ENCODE peak calls at places on chromosome 17, in four cellular contexts. A is HFF-Myc, J is fibroblast of mammary gland, C is hepatocyte. Z is an unnamed sample.

GRCh38 chr17:75084039-75084660 is 3.6 kb upstream of the SLC16A5 start:
- DNase-seq in A (no peak), J (no peak), C (peak; percentile 67), Z (no peak)

GRCh38 chr17:79915850-79916430 is 76.7 kb upstream of the CBX4 start:
- DNase-seq in A (no peak), J (peak; percentile 45), C (peak; percentile 91), Z (peak; percentile 41)

GRCh38 chr17:29158515-29159275 is 21.5 kb downstream of the MYO18A start:
- DNase-seq in A (no peak), J (no peak), C (peak; percentile 48), Z (no peak)

GRCh38 chr17:29962656-29963055 is 21.2 kb downstream of the EFCAB5 start:
- DNase-seq in A (no peak), J (peak; percentile 25), C (no peak), Z (no peak)

GRCh38 chr17:40340880-40341807 is 23.4 kb downstream of the GJD3 start:
- DNase-seq in A (no peak), J (peak; percentile 58), C (peak; percentile 94), Z (peak; percentile 88)

GRCh38 chr17:32318071-32318470 is 23.9 kb downstream of the C17orf75 start:
- DNase-seq in A (no peak), J (no peak), C (no peak), Z (no peak)

GRCh38 chr17:41665566-41666335 is 22.9 kb upstream of the EIF1 start:
- DNase-seq in A (peak; percentile 55), J (peak; percentile 76), C (peak; percentile 95), Z (peak; percentile 93)

GRCh38 chr17:27807567-27808470 is 7.5 kb upstream of the NOS2 start:
- DNase-seq in A (no peak), J (no peak), C (peak; percentile 55), Z (peak; percentile 93)

DNA sequence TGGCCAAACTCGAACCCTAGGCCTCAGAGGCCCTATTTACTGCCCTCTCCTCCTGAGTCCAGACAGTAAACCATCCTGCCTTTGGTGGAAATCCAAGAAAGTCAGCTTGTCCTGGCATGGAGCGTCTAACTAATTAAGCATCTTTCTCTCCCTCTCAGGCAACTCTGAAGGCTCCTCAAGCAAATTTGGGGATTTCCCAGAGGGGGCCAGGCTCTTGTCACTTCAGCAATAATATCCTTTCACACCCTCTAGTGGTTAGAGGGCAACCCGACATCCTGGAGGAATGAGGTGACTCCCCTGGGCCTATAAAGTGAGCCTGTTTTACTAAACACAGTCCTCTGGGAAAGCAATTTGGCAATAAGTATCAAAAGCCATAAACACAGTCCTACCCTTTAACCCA is 60.4 kb downstream of the NOG start:
- DNase-seq in A (peak; percentile 45), J (peak; percentile 33), C (peak; percentile 56), Z (peak; percentile 77)
- TF ChIP-seq CTCF in A (peak; percentile 76), J (peak; percentile 41), C (peak; percentile 49), Z (peak; percentile 58)

GRCh38 chr17:63997341-63998048 is 656 bp upstream of the PRR29 start:
- DNase-seq in A (no peak), J (no peak), C (no peak), Z (no peak)
- H3K4me3 ChIP-seq in A (peak overlapping the region; percentile 37), J (no peak overlapping the region), C (peak overlapping the region; percentile 77), Z (peak overlapping the region; percentile 77)

GRCh38 chr17:55069983-55070529 is 101.5 kb downstream of the STXBP4 start:
- DNase-seq in A (no peak), J (no peak), C (no peak), Z (no peak)

GRCh38 chr17:55068862-55069771 is 100.6 kb downstream of the STXBP4 start:
- DNase-seq in A (no peak), J (no peak), C (no peak), Z (no peak)

GRCh38 chr17:55067697-55068439 is 99.3 kb downstream of the STXBP4 start:
- DNase-seq in A (no peak), J (peak; percentile 59), C (no peak), Z (no peak)

GRCh38 chr17:55072910-55073309 is 104.3 kb downstream of the STXBP4 start:
- DNase-seq in A (no peak), J (no peak), C (no peak), Z (peak; percentile 47)
- TF ChIP-seq CTCF in A (no peak), J (no peak), C (no peak), Z (no peak)

GRCh38 chr17:8788998-8789397 is 10.2 kb downstream of the MFSD6L start:
- DNase-seq in A (no peak), J (no peak), C (peak; percentile 37), Z (no peak)
- H3K4me3 ChIP-seq in A (no peak overlapping the region), J (no peak overlapping the region), C (no peak overlapping the region), Z (no peak overlapping the region)

GRCh38 chr17:17816831-17817551 is 19.8 kb downstream of the SREBF1 start:
- DNase-seq in A (no peak), J (no peak), C (no peak), Z (no peak)
- TF ChIP-seq CTCF in A (no peak), J (no peak), C (no peak), Z (no peak)

GRCh38 chr17:49907279-49907678 is 59.4 kb upstream of the TAC4 start:
- DNase-seq in A (no peak), J (no peak), C (no peak), Z (no peak)
- H3K4me3 ChIP-seq in A (no peak overlapping the region), J (no peak overlapping the region), C (no peak overlapping the region), Z (no peak overlapping the region)

DNA sequence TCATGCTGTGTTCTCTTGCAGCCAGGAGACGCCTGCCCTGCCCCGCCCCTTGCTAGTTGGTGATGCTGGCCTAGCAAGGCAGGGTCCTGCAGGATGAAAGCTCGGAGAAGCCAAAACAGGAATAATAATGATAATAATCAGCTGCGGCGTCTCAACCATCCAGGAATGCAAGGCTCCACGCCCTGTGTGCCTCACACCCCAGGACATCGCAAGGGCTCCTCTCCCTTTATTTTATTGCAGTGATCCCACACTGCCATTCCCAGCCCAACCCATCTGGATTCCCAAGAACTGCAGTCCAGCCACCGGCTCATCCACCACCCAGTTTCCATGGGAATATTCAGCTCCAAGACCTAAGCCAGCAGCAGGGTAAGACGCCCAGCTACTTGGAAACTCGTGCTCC is 21.0 kb upstream of the ZNF652 start:
- DNase-seq in A (no peak), J (no peak), C (no peak), Z (no peak)
- TF ChIP-seq CTCF in A (no peak), J (no peak), C (no peak), Z (no peak)

GRCh38 chr17:55760643-55761355 is 9.9 kb downstream of the PCTP start:
- DNase-seq in A (no peak), J (no peak), C (no peak), Z (no peak)

GRCh38 chr17:55765472-55765871 is 14.6 kb downstream of the PCTP start:
- DNase-seq in A (no peak), J (no peak), C (no peak), Z (no peak)

GRCh38 chr17:55763856-55764255 is 13.0 kb downstream of the PCTP start:
- DNase-seq in A (no peak), J (peak; percentile 27), C (no peak), Z (no peak)

GRCh38 chr17:55764610-55765009 is 13.8 kb downstream of the PCTP start:
- DNase-seq in A (no peak), J (no peak), C (no peak), Z (no peak)

DNA sequence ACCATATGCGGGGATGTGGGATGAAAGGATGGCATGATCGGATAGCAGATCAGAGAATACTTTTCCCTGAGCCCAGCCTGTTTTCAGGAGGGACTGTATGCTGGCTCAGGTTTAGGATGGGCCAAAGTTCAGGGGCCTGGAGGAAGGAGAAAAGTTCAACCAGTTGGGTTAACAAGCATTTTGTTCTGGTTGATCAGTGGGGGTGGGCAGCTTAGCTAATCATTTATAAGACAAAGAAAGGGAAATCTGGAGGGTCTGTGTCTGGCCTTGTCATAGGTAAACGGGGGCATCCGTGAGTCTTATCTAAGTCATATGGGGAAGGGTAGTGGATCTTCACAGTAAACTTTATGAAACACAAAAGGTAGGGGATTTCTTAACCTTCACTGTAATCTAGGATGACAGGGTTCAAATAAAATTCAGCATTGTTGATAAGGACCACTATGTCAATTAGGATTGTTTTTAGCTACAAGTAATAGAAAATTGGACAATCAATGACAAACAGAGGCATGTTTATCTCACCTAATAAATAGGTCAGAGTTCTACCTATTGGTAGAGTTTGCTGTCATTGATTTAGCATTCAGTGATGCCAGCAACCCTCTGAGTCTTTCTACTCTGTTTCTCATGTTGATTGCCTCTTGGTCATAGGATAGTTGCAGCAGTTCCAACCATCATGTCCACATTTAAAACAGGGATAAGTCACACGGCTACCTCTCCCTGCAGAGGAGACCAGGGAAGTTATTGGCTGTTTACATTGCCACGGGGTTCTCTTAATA is 11.4 kb downstream of the PCTP start:
- DNase-seq in A (no peak), J (no peak), C (no peak), Z (no peak)
- H3K4me3 ChIP-seq in A (no peak overlapping the region), J (no peak overlapping the region), C (no peak overlapping the region), Z (no peak overlapping the region)

DNA sequence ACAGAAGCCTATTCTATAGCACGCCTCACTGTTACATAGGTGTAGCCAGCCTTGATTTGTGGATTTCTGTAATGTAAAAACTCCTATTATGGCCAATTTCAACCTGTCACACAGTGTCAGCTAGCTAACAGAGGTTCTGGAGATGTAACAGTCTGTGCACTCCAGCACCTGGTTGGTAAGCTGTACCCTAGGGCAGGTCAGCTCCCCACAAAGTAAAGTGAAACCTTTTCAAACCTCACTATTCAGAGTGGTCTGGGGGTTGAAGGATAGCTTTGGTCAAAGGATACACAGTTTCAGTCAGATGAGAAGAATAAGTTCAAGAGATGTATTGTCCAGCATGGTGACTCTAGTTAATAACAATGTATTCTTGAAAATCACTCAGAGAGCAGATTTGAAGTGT is 28.5 kb upstream of the TBX2 start:
- DNase-seq in A (no peak), J (no peak), C (no peak), Z (no peak)
- TF ChIP-seq CTCF in A (no peak), J (no peak), C (no peak), Z (no peak)